ENCODE peak calls at places on chromosomes 13 and 19, in six cellular contexts. Q is right lobe of liver, B is fibroblast of villous mesenchyme, H is uterus, M is pancreas, L is neuronal stem cell. E is an unnamed sample.
A peak's percentile ranks its signal among the peaks of the same experiment; 100 is the strongest.

GRCh38 chr13:110123041-110123809 is 183.7 kb downstream of the COL4A1 start:
- DNase-seq in Q (no peak), B (no peak), H (no peak), M (no peak), L (no peak), E (no peak)

GRCh38 chr19:46487802-46488445 is 7.7 kb downstream of the PNMA8B start:
- DNase-seq in Q (peak; percentile 74), B (peak; percentile 72), H (peak; percentile 88), M (peak; percentile 80), L (peak; percentile 85), E (peak; percentile 43)

GRCh38 chr19:19366691-19367396 is 38.6 kb upstream of the GATAD2A start:
- DNase-seq in Q (peak; percentile 82), B (peak; percentile 80), H (peak; percentile 53), M (peak; percentile 83), L (peak; percentile 57), E (peak; percentile 80)

GRCh38 chr13:20414475-20415287 is 111.0 kb downstream of the CRYL1 start:
- DNase-seq in Q (no peak), B (no peak), H (no peak), M (no peak), L (no peak), E (no peak)

GRCh38 chr13:80888421-80888820 is 547.5 kb upstream of the SPRY2 start:
- DNase-seq in Q (no peak), B (no peak), H (no peak), M (no peak), L (no peak), E (no peak)

GRCh38 chr19:4781851-4782250 is 9.7 kb upstream of the FEM1A start:
- DNase-seq in Q (no peak), B (peak; percentile 28), H (no peak), M (no peak), L (no peak), E (no peak)

GRCh38 chr19:1449467-1450442 is at the start of gene APC2:
- DNase-seq in Q (no peak), B (no peak), H (no peak), M (peak; percentile 36), L (peak; percentile 82), E (no peak)

GRCh38 chr13:75993246-75993645 is 357.1 kb downstream of the LMO7 start:
- DNase-seq in Q (no peak), B (no peak), H (no peak), M (no peak), L (no peak), E (no peak)

GRCh38 chr19:35179830-35180229 is 25.3 kb downstream of the FXYD5 start:
- DNase-seq in Q (no peak), B (no peak), H (no peak), M (no peak), L (no peak), E (peak; percentile 48)

GRCh38 chr19:48182434-48182833 is 12.0 kb downstream of the ZSWIM9 start:
- DNase-seq in Q (no peak), B (no peak), H (no peak), M (no peak), L (no peak), E (no peak)

GRCh38 chr13:59991395-59991794 is 172.3 kb downstream of the DIAPH3 start:
- DNase-seq in Q (no peak), B (no peak), H (no peak), M (no peak), L (no peak), E (no peak)

GRCh38 chr13:51895906-51896888 is 34.4 kb downstream of the CCDC70 start:
- DNase-seq in Q (no peak), B (peak; percentile 62), H (no peak), M (peak; percentile 42), L (peak; percentile 26), E (no peak)

GRCh38 chr13:108963276-108963810 is 333.9 kb downstream of the MYO16 start:
- DNase-seq in Q (no peak), B (no peak), H (no peak), M (no peak), L (no peak), E (no peak)

GRCh38 chr19:13155472-13156284 is 5.5 kb downstream of the IER2 start:
- DNase-seq in Q (peak; percentile 96), B (peak; percentile 93), H (peak; percentile 82), M (peak; percentile 88), L (peak; percentile 83), E (no peak)

GRCh38 chr19:52923782-52924593 is 760 bp upstream of the ZNF888 start:
- DNase-seq in Q (peak; percentile 57), B (peak; percentile 78), H (peak; percentile 52), M (peak; percentile 49), L (no peak), E (no peak)

GRCh38 chr13:80336335-80336734 is 4.6 kb downstream of the SPRY2 start:
- DNase-seq in Q (no peak), B (peak; percentile 64), H (no peak), M (no peak), L (no peak), E (no peak)

GRCh38 chr13:36432106-36432544 is at the start of gene CCNA1:
- DNase-seq in Q (no peak), B (no peak), H (peak; percentile 42), M (peak; percentile 27), L (peak; percentile 73), E (no peak)

GRCh38 chr19:48249502-48250014 is 6.2 kb downstream of the CARD8 start:
- DNase-seq in Q (peak; percentile 64), B (no peak), H (no peak), M (no peak), L (no peak), E (no peak)

GRCh38 chr19:844300-844971 is 3.6 kb downstream of the PRTN3 start:
- DNase-seq in Q (no peak), B (no peak), H (no peak), M (no peak), L (no peak), E (peak; percentile 21)

GRCh38 chr13:19984430-19985218 is 26.1 kb downstream of the ZMYM2 start:
- DNase-seq in Q (no peak), B (peak; percentile 58), H (no peak), M (no peak), L (peak; percentile 3), E (peak; percentile 43)

GRCh38 chr19:16330368-16330801 is 5.8 kb downstream of the KLF2 start:
- DNase-seq in Q (peak; percentile 75), B (peak; percentile 75), H (peak; percentile 54), M (peak; percentile 56), L (no peak), E (peak; percentile 62)

GRCh38 chr13:67951431-67951830 is 721.3 kb upstream of the PCDH9 start:
- DNase-seq in Q (no peak), B (no peak), H (no peak), M (no peak), L (no peak), E (no peak)

GRCh38 chr13:112831801-112832200 is 137.2 kb upstream of the MCF2L start:
- DNase-seq in Q (no peak), B (no peak), H (no peak), M (no peak), L (no peak), E (no peak)
- H3K4me3 ChIP-seq in Q (no peak overlapping the region), B (no peak overlapping the region), H (no peak overlapping the region), M (no peak overlapping the region), L (no peak overlapping the region), E (no peak overlapping the region)

GRCh38 chr13:95426631-95427030 is 125.4 kb upstream of the ABCC4 start:
- DNase-seq in Q (no peak), B (peak; percentile 7), H (no peak), M (no peak), L (no peak), E (no peak)
- H3K4me3 ChIP-seq in Q (no peak overlapping the region), B (no peak overlapping the region), H (no peak overlapping the region), M (no peak overlapping the region), L (no peak overlapping the region), E (no peak overlapping the region)

DNA sequence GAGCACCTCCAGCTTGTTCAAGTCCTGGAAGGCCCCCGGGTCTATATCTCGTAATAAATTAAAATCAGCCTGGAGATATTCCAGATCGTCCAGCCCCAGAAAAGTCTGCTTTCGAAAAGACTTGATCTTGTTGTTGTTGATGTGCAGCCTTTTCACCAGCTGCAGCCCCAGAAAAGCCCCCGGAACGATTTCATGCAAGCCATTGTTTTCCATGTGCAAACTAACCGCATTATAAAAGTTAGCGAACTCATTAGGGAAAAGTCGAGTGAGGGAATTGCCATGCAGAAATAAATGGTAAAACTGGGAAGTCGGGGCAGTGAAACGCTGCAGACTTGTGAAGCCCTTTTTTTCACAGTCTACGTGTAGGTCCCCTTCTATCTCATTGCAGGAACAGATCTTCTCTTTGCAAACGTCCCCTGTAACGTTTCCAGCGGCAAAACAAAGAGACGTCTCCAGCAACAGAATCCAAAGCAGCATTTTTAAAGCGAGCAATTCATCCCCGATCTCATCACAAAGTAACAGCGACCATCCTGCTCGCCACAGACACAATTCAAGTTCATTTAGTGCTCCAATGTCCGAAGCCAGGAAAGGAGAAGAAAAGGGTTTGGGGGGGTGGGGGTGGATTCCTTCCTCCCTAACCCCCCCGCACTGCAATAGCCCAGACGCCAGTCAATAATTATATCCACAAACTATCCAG is 1.1 kb downstream of the SLITRK1 start:
- DNase-seq in Q (no peak), B (no peak), H (no peak), M (no peak), L (no peak), E (no peak)
- H3K4me3 ChIP-seq in Q (no peak overlapping the region), B (no peak overlapping the region), H (no peak overlapping the region), M (peak overlapping the region; percentile 6), L (peak overlapping the region; percentile 61), E (no peak overlapping the region)

DNA sequence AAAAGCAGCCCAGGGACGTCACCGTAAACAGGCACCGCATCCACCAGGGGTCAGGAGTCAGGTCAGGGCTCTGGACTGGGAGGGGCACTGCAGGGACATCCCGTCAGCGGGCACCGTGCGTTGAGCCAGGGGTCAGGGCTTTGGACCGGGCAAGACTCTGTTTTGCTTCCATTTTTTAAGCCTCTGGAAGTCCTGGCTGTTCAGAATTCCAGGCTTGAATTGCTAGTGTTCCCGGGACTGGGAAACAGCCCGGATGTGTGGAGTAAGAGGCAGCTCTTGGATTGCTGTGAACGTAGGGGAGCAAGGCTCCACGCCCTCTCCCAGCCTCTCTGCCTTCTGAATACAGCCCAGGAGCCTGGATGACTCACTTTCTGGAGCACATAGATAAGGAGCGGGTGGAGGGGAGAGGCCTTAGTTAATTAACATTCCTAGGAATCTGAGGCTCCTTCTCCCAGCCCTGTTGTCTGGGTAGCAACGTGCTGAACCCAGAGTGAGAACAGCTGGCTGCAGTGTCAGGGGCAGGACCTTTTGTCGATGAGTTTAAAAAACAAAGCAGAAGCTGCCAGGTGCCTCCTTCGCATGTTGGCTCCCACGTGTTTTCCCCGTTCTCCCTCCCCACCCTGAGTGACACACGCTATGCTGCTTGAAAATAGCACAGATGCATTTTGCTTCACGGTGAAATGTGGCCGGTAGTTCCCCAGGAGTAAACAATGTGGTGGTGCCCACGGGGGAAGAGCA is 21.9 kb downstream of the ATP11A start:
- DNase-seq in Q (peak; percentile 84), B (peak; percentile 100), H (peak; percentile 93), M (no peak), L (peak; percentile 91), E (no peak)
- H3K4me3 ChIP-seq in Q (no peak overlapping the region), B (peak overlapping the region; percentile 50), H (peak overlapping the region; percentile 14), M (no peak overlapping the region), L (peak overlapping the region; percentile 10), E (no peak overlapping the region)